ENCODE peak calls at places on chromosome 20, in eight cellular contexts. W is lung; T is mammary epithelial cell; O is body of pancreas; A is IMR-90; H is CD8-positive, alpha-beta T cell; N is MM.1S; Z is stomach. D is an unnamed sample.

GRCh38 chr20:588932-589672 is 21.0 kb downstream of the TCF15 start:
- DNase-seq in W (no peak), T (no peak), O (no peak), A (no peak), H (no peak), N (no peak), Z (no peak), D (no peak)

GRCh38 chr20:51341581-51341980 is 200.9 kb downstream of the NFATC2 start:
- DNase-seq in W (no peak), T (no peak), O (no peak), A (peak; percentile 72), H (no peak), N (no peak), Z (no peak), D (no peak)

GRCh38 chr20:50029697-50030428 is 47.1 kb downstream of the SNAI1 start:
- DNase-seq in W (peak; percentile 58), T (peak; percentile 67), O (peak; percentile 47), A (peak; percentile 95), H (no peak), N (no peak), Z (peak; percentile 36), D (peak; percentile 61)

GRCh38 chr20:17663486-17663885 is 18.6 kb downstream of the RRBP1 start:
- DNase-seq in W (no peak), T (no peak), O (peak; percentile 4), A (peak; percentile 42), H (no peak), N (no peak), Z (no peak), D (peak; percentile 11)

GRCh38 chr20:46264391-46265266 is 43.7 kb downstream of the CDH22 start:
- DNase-seq in W (no peak), T (no peak), O (no peak), A (no peak), H (no peak), N (no peak), Z (no peak), D (no peak)

GRCh38 chr20:380763-381580 is 412 bp downstream of the TRIB3 start:
- DNase-seq in W (peak; percentile 69), T (peak; percentile 77), O (peak; percentile 66), A (peak; percentile 57), H (peak; percentile 52), N (peak; percentile 69), Z (peak; percentile 59), D (peak; percentile 26)

GRCh38 chr20:46013826-46014516 is 5.3 kb downstream of the MMP9 start:
- DNase-seq in W (no peak), T (peak; percentile 51), O (peak; percentile 61), A (peak; percentile 32), H (peak; percentile 59), N (peak; percentile 68), Z (peak; percentile 68), D (no peak)

GRCh38 chr20:11270566-11270965 is 596.8 kb upstream of the JAG1 start:
- DNase-seq in W (no peak), T (no peak), O (no peak), A (no peak), H (no peak), N (no peak), Z (no peak), D (no peak)

GRCh38 chr20:63129376-63129965 is 86.5 kb downstream of the YTHDF1 start:
- DNase-seq in W (no peak), T (no peak), O (no peak), A (no peak), H (no peak), N (no peak), Z (no peak), D (no peak)

GRCh38 chr20:4170621-4171537 is 155.5 kb upstream of the RNF24 start:
- DNase-seq in W (no peak), T (no peak), O (no peak), A (no peak), H (no peak), N (no peak), Z (peak; percentile 60), D (no peak)

DNA sequence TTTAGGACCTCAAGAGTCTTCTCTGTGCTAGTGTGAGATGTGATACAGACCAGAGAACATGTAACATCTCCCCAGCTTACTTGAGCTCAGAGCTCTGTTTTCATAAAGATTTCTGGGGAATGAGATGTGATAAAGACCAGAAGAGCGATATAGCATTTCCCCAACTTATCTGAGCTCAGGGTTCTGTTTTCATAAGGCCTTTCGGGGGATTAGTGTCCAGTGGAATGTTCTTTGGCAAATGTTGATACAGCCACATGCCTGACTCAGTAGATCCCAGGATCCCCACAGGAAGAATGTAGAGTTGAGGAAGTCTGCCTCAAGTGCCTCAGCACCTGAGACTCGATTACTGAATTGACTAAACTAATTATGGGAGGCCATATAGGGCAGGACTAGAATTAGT is 18.7 kb upstream of the TOP1 start:
- DNase-seq in W (no peak), T (no peak), O (no peak), A (peak; percentile 69), H (no peak), N (no peak), Z (no peak), D (no peak)
- H3K4me1 ChIP-seq in W (peaks cover 29% of the 10 kb centered on the region), T (peaks cover 29% of the 10 kb centered on the region), O (peaks cover 10% of the 10 kb centered on the region), A (peaks cover 19% of the 10 kb centered on the region), H (peaks cover 28% of the 10 kb centered on the region), N (peaks cover 50% of the 10 kb centered on the region), Z (peaks cover 21% of the 10 kb centered on the region), D (no peaks in the 10 kb centered on the region)

DNA sequence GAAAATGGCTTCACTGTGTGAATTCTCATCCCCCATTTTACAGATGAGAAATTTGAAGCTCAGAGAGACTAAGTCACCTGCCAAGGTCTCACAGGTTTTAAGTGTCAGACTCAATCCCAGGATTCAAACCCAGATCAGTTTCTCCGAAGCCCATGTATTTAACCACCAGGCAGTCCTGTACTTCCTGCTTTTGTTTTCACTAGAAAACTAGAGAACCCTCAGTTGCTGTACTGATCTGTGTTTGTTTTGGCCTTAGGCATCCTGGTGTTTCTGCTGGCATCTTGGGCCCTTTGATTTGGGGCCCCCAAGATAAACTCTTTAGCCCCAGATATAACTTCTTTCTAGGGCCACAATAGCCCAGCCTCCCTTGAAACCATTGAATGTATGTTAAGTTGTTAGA is 36.5 kb downstream of the PPP1R16B start:
- DNase-seq in W (no peak), T (no peak), O (no peak), A (no peak), H (no peak), N (peak; percentile 67), Z (no peak), D (no peak)
- H3K4me3 ChIP-seq in W (no peak overlapping the region), T (no peak overlapping the region), O (no peak overlapping the region), A (no peak overlapping the region), H (no peak overlapping the region), N (peak overlapping the region; percentile 16), Z (no peak overlapping the region), D (no peak overlapping the region)

GRCh38 chr20:31595380-31595653 is 9.8 kb upstream of the ID1 start:
- DNase-seq in W (no peak), T (no peak), O (no peak), A (no peak), H (no peak), N (no peak), Z (no peak), D (no peak)

GRCh38 chr20:31594558-31595379 is 10.3 kb upstream of the ID1 start:
- DNase-seq in W (no peak), T (no peak), O (no peak), A (no peak), H (no peak), N (no peak), Z (peak; percentile 31), D (peak; percentile 56)

GRCh38 chr20:31597483-31597858 is 7.6 kb upstream of the ID1 start:
- DNase-seq in W (no peak), T (no peak), O (no peak), A (no peak), H (no peak), N (no peak), Z (no peak), D (no peak)

GRCh38 chr20:31596831-31597482 is 8.1 kb upstream of the ID1 start:
- DNase-seq in W (no peak), T (no peak), O (no peak), A (no peak), H (no peak), N (no peak), Z (no peak), D (no peak)

DNA sequence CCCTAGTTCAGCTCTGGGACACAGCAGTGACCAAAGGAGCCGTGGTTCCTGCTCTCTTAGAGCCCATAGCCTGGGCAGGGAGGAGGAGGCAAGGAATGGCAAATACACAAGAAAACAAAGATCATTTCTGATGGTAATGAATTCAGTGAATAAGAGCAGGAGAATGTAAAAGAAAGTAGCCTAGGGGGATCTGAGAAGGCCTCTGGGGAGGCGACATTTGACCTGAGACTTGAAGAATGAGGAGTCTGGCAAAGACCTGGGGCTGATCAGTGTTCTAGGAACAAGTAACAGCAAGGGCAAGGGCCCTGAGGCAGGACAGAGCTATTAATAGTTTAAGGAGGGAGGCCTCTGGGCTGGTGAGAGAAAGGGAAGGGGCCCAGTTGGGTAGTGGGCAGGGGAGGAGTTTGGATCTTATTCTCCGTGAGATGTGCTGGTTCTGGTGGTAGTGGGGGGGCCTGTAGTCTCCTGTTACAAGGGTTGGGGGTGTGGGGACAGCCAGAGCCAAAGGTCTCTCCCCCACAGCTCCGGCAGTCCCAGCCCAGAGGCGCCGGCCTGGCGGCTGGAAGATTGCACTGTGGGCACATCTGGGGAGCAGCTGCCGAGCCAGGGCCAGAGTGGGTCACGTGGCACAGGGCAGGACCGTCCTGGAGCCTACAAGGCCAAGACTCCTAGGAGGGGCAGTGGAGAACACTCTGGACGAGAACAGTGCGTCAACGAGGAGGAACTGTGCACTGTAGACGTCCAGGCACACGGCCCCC is 9.3 kb upstream of the ID1 start:
- DNase-seq in W (peak; percentile 75), T (peak; percentile 40), O (peak; percentile 45), A (peak; percentile 86), H (no peak), N (no peak), Z (peak; percentile 65), D (peak; percentile 77)
- TF ChIP-seq CTCF in W (no peak), T (no peak), O (no peak), A (no peak), H (no peak), N (no peak), Z (no peak), D (no peak)

GRCh38 chr20:47336013-47336754 is 20.3 kb downstream of the ZMYND8 start:
- DNase-seq in W (no peak), T (peak; percentile 83), O (no peak), A (peak; percentile 87), H (no peak), N (no peak), Z (no peak), D (peak; percentile 79)

GRCh38 chr20:47335251-47336012 is 21.1 kb downstream of the ZMYND8 start:
- DNase-seq in W (no peak), T (no peak), O (no peak), A (no peak), H (no peak), N (no peak), Z (no peak), D (no peak)

GRCh38 chr20:47334022-47334551 is 22.4 kb downstream of the ZMYND8 start:
- DNase-seq in W (no peak), T (peak; percentile 94), O (no peak), A (peak; percentile 96), H (no peak), N (no peak), Z (no peak), D (peak; percentile 42)

GRCh38 chr20:47337413-47337812 is 19.1 kb downstream of the ZMYND8 start:
- DNase-seq in W (no peak), T (no peak), O (no peak), A (no peak), H (no peak), N (no peak), Z (no peak), D (no peak)

DNA sequence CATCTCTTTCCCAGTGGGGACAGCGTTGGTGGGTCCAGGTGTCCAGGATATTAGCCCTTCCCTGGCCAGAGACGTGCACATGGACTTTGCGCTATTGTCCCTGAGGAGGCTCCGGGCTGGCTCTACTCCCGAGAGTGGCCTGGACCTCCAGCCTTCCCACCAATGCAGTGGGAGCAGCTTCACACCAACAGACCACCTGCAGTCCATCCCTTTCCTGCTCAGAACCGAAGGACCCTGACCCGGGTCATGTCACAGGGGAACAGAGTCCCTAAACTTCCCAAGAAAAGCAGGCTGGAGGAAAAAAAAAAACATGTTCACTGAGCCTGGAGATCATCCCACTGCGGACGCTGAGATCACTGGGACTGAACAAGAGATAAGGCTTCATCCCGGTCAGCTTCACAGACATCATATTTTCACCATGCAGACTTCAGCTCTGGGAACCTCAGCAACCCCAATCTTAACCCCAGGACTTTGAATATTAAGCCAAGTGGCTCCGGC is 18.3 kb downstream of the ZMYND8 start:
- DNase-seq in W (no peak), T (no peak), O (no peak), A (no peak), H (no peak), N (no peak), Z (no peak), D (no peak)
- H3K4me1 ChIP-seq in W (peaks cover 5% of the 10 kb centered on the region), T (peaks cover 33% of the 10 kb centered on the region), O (peaks cover 22% of the 10 kb centered on the region), A (peaks cover 13% of the 10 kb centered on the region), H (peaks cover 24% of the 10 kb centered on the region), N (peaks cover 8% of the 10 kb centered on the region), Z (peaks cover 44% of the 10 kb centered on the region), D (no peaks in the 10 kb centered on the region)